ENCODE peak calls at places on chromosomes 11 and 22, in nine cellular contexts. A, D, Z, H, G, X, C, O and T are unnamed samples.
A peak's percentile ranks its signal among the peaks of the same experiment; 100 is the strongest.

GRCh38 chr11:35364101-35364780 is 55.1 kb downstream of the SLC1A2 start:
- DNase-seq in A (peak; percentile 93), D (peak; percentile 69), Z (peak; percentile 74), H (peak; percentile 39), G (no peak), X (peak; percentile 86), C (peak; percentile 83), O (no peak), T (no peak)

GRCh38 chr11:102771351-102771750 is 9.1 kb downstream of the MMP10 start:
- DNase-seq in A (no peak), D (no peak), Z (no peak), H (no peak), G (no peak), X (peak; percentile 22), C (no peak), O (no peak), T (no peak)

GRCh38 chr11:69075421-69076128 is 26.8 kb downstream of the TPCN2 start:
- DNase-seq in A (no peak), D (peak; percentile 55), Z (no peak), H (peak; percentile 97), G (no peak), X (peak; percentile 99), C (no peak), O (no peak), T (peak; percentile 91)

GRCh38 chr11:67284811-67285540 is 4.1 kb upstream of the ANKRD13D start:
- DNase-seq in A (peak; percentile 7), D (no peak), Z (no peak), H (no peak), G (no peak), X (no peak), C (no peak), O (no peak), T (peak; percentile 54)

GRCh38 chr11:105220175-105220574 is 80.6 kb upstream of the CARD18 start:
- DNase-seq in A (no peak), D (no peak), Z (no peak), H (no peak), G (no peak), X (no peak), C (no peak), O (peak; percentile 8), T (no peak)

GRCh38 chr22:37647928-37648327 is 8.5 kb downstream of the SH3BP1 start:
- DNase-seq in A (peak; percentile 96), D (peak; percentile 54), Z (peak; percentile 36), H (no peak), G (no peak), X (no peak), C (no peak), O (no peak), T (no peak)

GRCh38 chr11:898160-898517 is 12.5 kb downstream of the CHID1 start:
- DNase-seq in A (no peak), D (no peak), Z (peak; percentile 57), H (no peak), G (no peak), X (peak; percentile 11), C (no peak), O (peak; percentile 13), T (no peak)

GRCh38 chr11:10930961-10931760 is 73.3 kb upstream of the ZBED5 start:
- DNase-seq in A (peak; percentile 62), D (peak; percentile 53), Z (peak; percentile 82), H (peak; percentile 82), G (no peak), X (peak; percentile 76), C (peak; percentile 61), O (peak; percentile 80), T (peak; percentile 78)

GRCh38 chr22:27588915-27589314 is 212.6 kb downstream of the MN1 start:
- DNase-seq in A (no peak), D (no peak), Z (no peak), H (no peak), G (no peak), X (no peak), C (no peak), O (no peak), T (no peak)

GRCh38 chr11:130340671-130341319 is 26.1 kb upstream of the ZBTB44 start:
- DNase-seq in A (no peak), D (no peak), Z (no peak), H (no peak), G (no peak), X (peak; percentile 2), C (no peak), O (no peak), T (no peak)
- TF ChIP-seq POLR2A in A (no peak), D (no peak), Z (no peak), H (no peak), G (no peak), X (no peak), C (no peak), O (no peak), T (no peak)

GRCh38 chr22:35352214-35353111 is 28.4 kb upstream of the HMOX1 start:
- DNase-seq in A (peak; percentile 92), D (peak; percentile 57), Z (peak; percentile 50), H (no peak), G (peak; percentile 52), X (no peak), C (no peak), O (peak; percentile 46), T (peak; percentile 77)
- H3K4me1 ChIP-seq in A (peaks cover 14% of the 10 kb centered on the region), D (peaks cover 33% of the 10 kb centered on the region), Z (peaks cover 37% of the 10 kb centered on the region), H (peaks cover 9% of the 10 kb centered on the region), G (peaks cover 42% of the 10 kb centered on the region), X (peaks cover 15% of the 10 kb centered on the region), C (peaks cover 4% of the 10 kb centered on the region), O (peaks cover 14% of the 10 kb centered on the region), T (peaks cover 8% of the 10 kb centered on the region)

DNA sequence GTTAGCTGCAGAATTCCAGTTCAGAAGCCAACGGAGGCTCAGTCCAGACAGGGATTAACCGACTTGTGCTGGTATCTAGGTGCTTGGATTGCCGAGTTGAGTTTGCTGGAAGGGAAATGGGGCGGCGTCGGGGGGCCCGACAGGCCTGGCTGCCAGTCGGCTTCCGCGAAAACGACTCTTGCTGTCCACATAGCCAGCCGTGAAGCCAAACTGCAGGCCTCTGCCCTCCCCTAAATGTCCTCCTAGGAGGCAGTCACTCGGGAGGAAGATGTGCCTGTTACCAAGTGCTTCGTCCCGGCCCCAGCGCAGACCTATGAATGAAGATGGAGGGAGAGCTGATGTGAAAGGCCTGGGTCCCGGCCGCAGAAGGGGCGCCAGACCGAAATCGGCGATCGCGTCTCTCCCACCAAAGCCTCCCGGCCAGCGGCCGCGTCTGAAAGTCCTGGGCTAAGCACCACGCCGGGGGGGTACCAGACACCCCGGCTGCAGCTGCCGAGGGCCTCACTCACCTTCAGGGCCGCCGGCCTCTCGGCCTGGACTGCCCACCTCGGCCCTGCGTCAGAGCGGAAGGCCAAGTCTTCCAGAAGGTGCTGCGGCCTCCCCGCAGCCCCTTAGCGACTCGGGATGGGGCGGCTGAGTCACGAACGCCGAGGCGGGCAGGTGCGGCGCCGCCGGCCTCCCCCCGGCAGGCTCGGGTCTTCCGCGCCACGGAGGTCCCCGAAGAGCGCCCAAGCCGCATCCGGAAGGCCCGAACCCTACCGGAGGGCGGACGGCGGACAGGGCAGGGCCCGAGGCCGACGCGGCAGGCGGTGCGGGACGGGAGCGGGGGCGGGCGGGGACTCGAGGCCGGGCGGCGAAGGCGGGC is 7.5 kb downstream of the DPAGT1 start:
- DNase-seq in A (peak; percentile 73), D (peak; percentile 37), Z (no peak), H (peak; percentile 56), G (no peak), X (peak; percentile 38), C (peak; percentile 14), O (peak; percentile 63), T (no peak)
- TF ChIP-seq POLR2A in A (no peak), D (no peak), Z (peak; percentile 32), H (no peak), G (no peak), X (no peak), C (no peak), O (no peak), T (no peak)

GRCh38 chr11:116927163-116927772 is 89.8 kb upstream of the APOA1 start:
- DNase-seq in A (no peak), D (no peak), Z (no peak), H (no peak), G (no peak), X (no peak), C (no peak), O (peak; percentile 16), T (no peak)
- H3K4me1 ChIP-seq in A (peaks cover 4% of the 10 kb centered on the region), D (peaks cover 48% of the 10 kb centered on the region), Z (peaks cover 15% of the 10 kb centered on the region), H (no peaks in the 10 kb centered on the region), G (peaks cover 42% of the 10 kb centered on the region), X (peaks cover 13% of the 10 kb centered on the region), C (no peaks in the 10 kb centered on the region), O (no peaks in the 10 kb centered on the region), T (peaks cover 48% of the 10 kb centered on the region)

DNA sequence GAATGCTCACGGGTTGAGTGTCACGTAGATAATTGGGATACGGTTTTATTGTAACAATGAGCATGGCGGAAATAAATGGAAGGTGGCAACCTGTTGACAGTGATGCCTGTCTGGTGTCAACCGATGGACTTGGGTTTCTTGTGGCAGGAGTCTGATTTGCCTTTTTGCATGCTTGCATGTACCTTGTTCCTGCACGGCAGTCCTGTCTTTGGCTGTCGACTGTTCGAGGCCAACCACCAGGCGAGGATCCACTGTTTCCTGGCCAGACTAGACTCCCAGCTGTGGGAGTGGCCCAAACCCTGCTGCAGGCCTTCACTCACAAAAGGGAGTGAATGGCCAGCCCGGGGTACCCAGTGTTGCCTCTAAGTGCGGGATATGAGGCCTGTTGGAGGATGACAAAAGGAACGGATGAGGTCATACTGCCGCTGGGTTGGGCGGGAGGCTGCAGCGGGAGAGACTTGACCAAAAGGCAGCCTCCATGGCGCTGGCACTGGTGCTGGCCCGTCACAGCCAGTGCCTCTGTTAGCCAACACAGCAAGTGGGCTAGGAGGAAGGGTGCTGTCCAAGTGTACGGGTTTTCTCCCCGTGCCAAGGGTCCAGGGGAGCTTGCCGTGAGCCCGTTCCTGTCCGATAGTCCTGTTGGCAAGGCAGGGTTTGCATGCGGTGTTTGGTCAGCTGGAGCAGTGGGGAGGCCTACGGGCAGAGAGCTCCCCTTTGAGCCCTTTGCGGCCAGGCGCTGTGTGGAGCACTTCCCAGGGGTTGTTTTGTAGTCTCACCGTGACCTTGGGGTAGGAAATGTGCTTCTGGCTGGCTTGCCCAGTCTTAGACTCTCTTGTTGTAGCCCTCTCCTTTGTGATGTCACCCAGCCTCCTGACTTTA is 974 bp downstream of the DGCR8 start:
- DNase-seq in A (peak; percentile 54), D (no peak), Z (peak; percentile 30), H (no peak), G (no peak), X (peak; percentile 67), C (no peak), O (peak; percentile 63), T (peak; percentile 52)
- TF ChIP-seq POLR2A in A (no peak), D (no peak), Z (no peak), H (no peak), G (no peak), X (peak; percentile 32), C (no peak), O (no peak), T (no peak)

GRCh38 chr11:73315288-73316020 is 7.4 kb downstream of the ARHGEF17 start:
- DNase-seq in A (no peak), D (no peak), Z (no peak), H (no peak), G (no peak), X (no peak), C (no peak), O (no peak), T (no peak)

GRCh38 chr11:73317373-73317772 is 9.3 kb downstream of the ARHGEF17 start:
- DNase-seq in A (peak; percentile 41), D (peak; percentile 52), Z (no peak), H (peak; percentile 65), G (no peak), X (no peak), C (peak; percentile 40), O (no peak), T (peak; percentile 92)

GRCh38 chr11:73318501-73319011 is 10.5 kb downstream of the ARHGEF17 start:
- DNase-seq in A (no peak), D (no peak), Z (no peak), H (no peak), G (no peak), X (no peak), C (no peak), O (no peak), T (no peak)

GRCh38 chr11:73316422-73316821 is 8.3 kb downstream of the ARHGEF17 start:
- DNase-seq in A (no peak), D (no peak), Z (no peak), H (no peak), G (no peak), X (no peak), C (no peak), O (no peak), T (no peak)

GRCh38 chr11:73317803-73318202 is 9.7 kb downstream of the ARHGEF17 start:
- DNase-seq in A (no peak), D (no peak), Z (no peak), H (no peak), G (no peak), X (no peak), C (no peak), O (no peak), T (no peak)
- H3K4me1 ChIP-seq in A (no peaks in the 10 kb centered on the region), D (peaks cover 100% of the 10 kb centered on the region), Z (peaks cover 13% of the 10 kb centered on the region), H (peaks cover 47% of the 10 kb centered on the region), G (peaks cover 100% of the 10 kb centered on the region), X (peaks cover 73% of the 10 kb centered on the region), C (peaks cover 1% of the 10 kb centered on the region), O (peaks cover 37% of the 10 kb centered on the region), T (peaks cover 100% of the 10 kb centered on the region)